ENCODE peak calls at places on chromosomes 13 and 19, in four cellular contexts. C is occipital lobe, H is NCI-H1105, V is T-helper 1 cell. G is an unnamed sample.

GRCh38 chr19:38653028-38653571 is 5.7 kb downstream of the ACTN4 start:
- DNase-seq in C (no peak), H (no peak), V (no peak), G (no peak)

GRCh38 chr19:7294571-7295212 is 478 bp upstream of the INSR start:
- DNase-seq in V (no peak), C (peak), H (peak), G (peak)

GRCh38 chr19:5494780-5495179 is 39.6 kb downstream of the ZNRF4 start:
- DNase-seq in V (no peak), C (no peak), H (no peak), G (no peak)

GRCh38 chr19:53942001-53942786 is 20.5 kb upstream of the CACNG8 start:
- DNase-seq in H (no peak), C (no peak), V (no peak), G (no peak)

GRCh38 chr13:41554626-41555386 is 97.5 kb downstream of the RGCC start:
- DNase-seq in C (no peak), V (peak), H (no peak), G (no peak)

GRCh38 chr13:43537124-43537523 is 249.6 kb downstream of the ENOX1 start:
- DNase-seq in H (no peak), V (no peak), C (no peak), G (no peak)

GRCh38 chr19:46861691-46862503 is 1.1 kb downstream of the ARHGAP35 start:
- DNase-seq in C (no peak), V (no peak), H (peak), G (no peak)

GRCh38 chr13:64453831-64454230 is 2776.3 kb downstream of the PCDH9 start:
- DNase-seq in H (no peak), C (no peak), V (no peak), G (no peak)

GRCh38 chr19:30017172-30017571 is 75.1 kb downstream of the URI1 start:
- DNase-seq in C (no peak), H (no peak), V (no peak), G (no peak)

GRCh38 chr13:114108141-114108761 is 24.2 kb downstream of the RASA3 start:
- DNase-seq in V (no peak), H (no peak), C (no peak), G (peak)

GRCh38 chr13:44617648-44618047 is 41.5 kb upstream of the TSC22D1 start:
- DNase-seq in H (no peak), C (no peak), V (no peak), G (no peak)

GRCh38 chr13:95385808-95386207 is 84.6 kb upstream of the ABCC4 start:
- DNase-seq in H (no peak), V (no peak), C (no peak), G (no peak)

GRCh38 chr19:40237791-40238190 is 11.3 kb upstream of the CCNP start:
- DNase-seq in C (no peak), V (no peak), H (no peak), G (no peak)

GRCh38 chr13:51283361-51283760 is 56.1 kb upstream of the SERPINE3 start:
- DNase-seq in H (no peak), V (peak), C (no peak), G (no peak)

GRCh38 chr19:460877-461609 is at the start of gene SHC2:
- DNase-seq in C (no peak), V (no peak), H (peak), G (no peak)

GRCh38 chr13:33727356-33728083 is 90.4 kb upstream of the RFC3 start:
- DNase-seq in H (no peak), V (no peak), C (no peak), G (no peak)

GRCh38 chr19:38691938-38692457 is 44.5 kb downstream of the ACTN4 start:
- DNase-seq in H (no peak), C (no peak), V (no peak), G (no peak)

GRCh38 chr13:97116754-97117153 is 105.4 kb upstream of the MBNL2 start:
- DNase-seq in V (peak), C (peak), H (no peak), G (no peak)

GRCh38 chr13:51583469-51583874 is 790 bp upstream of the WDFY2 start:
- DNase-seq in H (no peak), V (no peak), C (no peak), G (no peak)

GRCh38 chr13:41931337-41931736 is 29.6 kb downstream of the VWA8 start:
- DNase-seq in C (no peak), H (no peak), V (no peak), G (no peak)

GRCh38 chr19:55132453-55133129 is 15.2 kb upstream of the PPP1R12C start:
- DNase-seq in C (no peak), V (no peak), H (no peak), G (no peak)

GRCh38 chr13:26707122-26708006 is 53.2 kb downstream of the GPR12 start:
- DNase-seq in H (peak), C (peak), V (peak), G (no peak)

GRCh38 chr13:106121173-106121754 is 414.2 kb downstream of the EFNB2 start:
- DNase-seq in V (no peak), C (no peak), H (no peak), G (no peak)

GRCh38 chr13:102510072-102510471 is 86.7 kb upstream of the TPP2 start:
- DNase-seq in H (no peak), C (no peak), V (no peak), G (no peak)

GRCh38 chr13:46858776-46859175 is 38.1 kb downstream of the HTR2A start:
- DNase-seq in H (no peak), C (no peak), V (no peak), G (no peak)

GRCh38 chr13:80235559-80236296 is 105.2 kb downstream of the SPRY2 start:
- DNase-seq in V (no peak), C (no peak), H (no peak), G (no peak)

GRCh38 chr19:19506592-19506991 is 8.8 kb downstream of the TSSK6 start:
- DNase-seq in C (peak), H (no peak), V (no peak), G (no peak)

GRCh38 chr13:70080030-70080429 is 27.6 kb upstream of the ATXN8OS start:
- DNase-seq in H (no peak), C (no peak), V (no peak), G (no peak)

GRCh38 chr13:23632741-23633140 is 62.5 kb downstream of the TNFRSF19 start:
- DNase-seq in C (no peak), H (no peak), V (no peak), G (no peak)

GRCh38 chr19:55464039-55464668 is 397 bp downstream of the C19orf85 start:
- DNase-seq in H (no peak), C (no peak), V (no peak), G (no peak)

GRCh38 chr19:11142528-11143171 is 12.9 kb downstream of the SPC24 start:
- DNase-seq in C (peak), V (no peak), H (no peak), G (no peak)

GRCh38 chr19:55688422-55689218 is 13.6 kb downstream of the EPN1 start:
- DNase-seq in C (peak), V (no peak), H (no peak), G (no peak)

GRCh38 chr13:61316647-61317046 is 99.0 kb downstream of the PCDH20 start:
- DNase-seq in V (no peak), H (no peak), C (no peak), G (no peak)

GRCh38 chr19:45307361-45307760 is 15.3 kb downstream of the CKM start:
- DNase-seq in H (no peak), C (no peak), V (no peak), G (no peak)

GRCh38 chr19:40356681-40357595 is 8.4 kb downstream of the PLD3 start:
- DNase-seq in C (no peak), V (no peak), H (no peak), G (no peak)

G was measured in activated naive CD4-positive, alpha-beta T cell treated with anti-CD3 and anti-CD28 coated beads, Interleukin-2, amount 50 U/mL, for 16 hours.